ENCODE peak calls at places on chromosomes 3 and 15, in five cellular contexts. K is left ventricle myocardium inferior; F is activated T-cell treated with anti-CD3 and anti-CD28 coated beads, Interleukin-2, amount 50 U/mL, for 4 hours; S is renal cortical epithelial cell; E is RPMI8226. V is an unnamed sample.
A peak's percentile ranks its signal among the peaks of the same experiment; 100 is the strongest.

GRCh38 chr3:165920984-165921383 is 83.8 kb upstream of the BCHE start:
- DNase-seq in F (no peak), E (no peak), K (no peak), S (no peak), V (no peak)

GRCh38 chr3:23389089-23389488 is 186.0 kb downstream of the UBE2E2 start:
- DNase-seq in F (no peak), E (no peak), S (no peak), K (no peak), V (no peak)

GRCh38 chr3:196422976-196423781 is 9.0 kb downstream of the UBXN7 start:
- DNase-seq in S (no peak), F (no peak), K (peak; percentile 89), E (peak; percentile 94), V (no peak)

GRCh38 chr15:68258684-68259083 is 18.9 kb upstream of the FEM1B start:
- DNase-seq in F (no peak), S (no peak), K (no peak), E (no peak), V (no peak)

GRCh38 chr15:80265021-80265420 is 13.0 kb upstream of the CTXND1 start:
- DNase-seq in F (no peak), K (no peak), S (no peak), E (no peak), V (no peak)

GRCh38 chr15:60396964-60397771 is 618 bp downstream of the ANXA2 start:
- DNase-seq in F (peak; percentile 30), K (peak; percentile 79), S (peak; percentile 66), E (peak; percentile 83), V (peak; percentile 65)

GRCh38 chr3:177351195-177351594 is 153.9 kb upstream of the TBL1XR1 start:
- DNase-seq in S (no peak), K (no peak), E (no peak), F (no peak), V (no peak)

GRCh38 chr3:74347563-74348268 is 266.7 kb downstream of the CNTN3 start:
- DNase-seq in E (no peak), K (no peak), S (no peak), F (no peak), V (no peak)

GRCh38 chr15:60237411-60237810 is 160.4 kb downstream of the ANXA2 start:
- DNase-seq in E (no peak), S (no peak), K (no peak), F (no peak), V (no peak)

GRCh38 chr15:36356978-36357582 is 222.3 kb upstream of the CDIN1 start:
- DNase-seq in E (no peak), S (no peak), F (no peak), K (no peak), V (no peak)

GRCh38 chr3:37068031-37068430 is 74.7 kb downstream of the MLH1 start:
- DNase-seq in K (no peak), S (peak; percentile 79), F (no peak), E (no peak), V (no peak)

GRCh38 chr3:64650710-64651109 is 37.1 kb downstream of the ADAMTS9 start:
- DNase-seq in S (peak; percentile 63), F (no peak), E (no peak), K (no peak), V (no peak)

GRCh38 chr3:70261283-70261682 is 51.2 kb downstream of the MDFIC2 start:
- DNase-seq in E (no peak), S (peak; percentile 77), F (no peak), K (no peak), V (no peak)

GRCh38 chr15:68384451-68385239 is 47.3 kb downstream of the ITGA11 start:
- DNase-seq in K (no peak), E (no peak), F (no peak), S (peak; percentile 76), V (peak; percentile 18)

GRCh38 chr15:98812711-98813441 is 164.5 kb downstream of the IGF1R start:
- DNase-seq in F (no peak), K (no peak), E (no peak), S (no peak), V (no peak)

GRCh38 chr15:38696120-38696727 is 131.6 kb upstream of the RASGRP1 start:
- DNase-seq in E (peak; percentile 55), F (peak; percentile 57), S (peak; percentile 31), K (no peak), V (peak; percentile 90)

GRCh38 chr3:99087277-99087676 is 185.8 kb upstream of the DCBLD2 start:
- DNase-seq in K (no peak), E (no peak), S (no peak), F (no peak), V (no peak)

GRCh38 chr15:78131295-78132021 is at the start of gene CIB2:
- DNase-seq in E (peak; percentile 77), S (no peak), K (peak; percentile 75), F (peak; percentile 67), V (peak; percentile 79)

GRCh38 chr3:29245441-29245840 is 35.4 kb upstream of the RBMS3 start:
- DNase-seq in E (no peak), S (no peak), F (no peak), K (no peak), V (no peak)

GRCh38 chr15:49831206-49831965 is 210.5 kb downstream of the DTWD1 start:
- DNase-seq in S (peak; percentile 73), E (no peak), F (no peak), K (peak; percentile 53), V (no peak)

GRCh38 chr15:75694241-75695182 is 18.1 kb downstream of the CSPG4 start:
- DNase-seq in K (peak; percentile 76), S (peak; percentile 79), F (no peak), E (peak; percentile 71), V (no peak)

GRCh38 chr3:127853681-127854080 is 31.4 kb upstream of the MGLL start:
- DNase-seq in E (peak; percentile 71), F (no peak), S (no peak), K (no peak), V (no peak)

GRCh38 chr15:55245058-55245457 is 44.6 kb downstream of the RAB27A start:
- DNase-seq in K (no peak), F (no peak), S (no peak), E (no peak), V (no peak)

GRCh38 chr15:52678036-52678467 is 1.1 kb downstream of the ATOSA start:
- DNase-seq in K (peak; percentile 57), F (peak; percentile 45), E (peak; percentile 91), S (peak; percentile 57), V (peak; percentile 76)